ENCODE peak calls at places on chromosome 2, in ten cellular contexts. B, T, K, O, Y, Z, D, J, U and R are unnamed samples.

GRCh38 chr2:67895171-67895941 is 167.4 kb downstream of the C1D start:
- DNase-seq in Z (no peak), K (peak; percentile 77), B (no peak), U (no peak), J (peak; percentile 22), O (no peak), D (no peak), T (no peak), Y (peak; percentile 59), R (no peak)

GRCh38 chr2:176553685-176554106 is 284.5 kb downstream of the MTX2 start:
- DNase-seq in D (peak; percentile 48), J (peak; percentile 26), Z (peak; percentile 68), T (no peak), K (peak; percentile 63), U (peak; percentile 42), O (peak; percentile 57), Y (peak; percentile 80), B (peak; percentile 1), R (no peak)

GRCh38 chr2:239689985-239690384 is 289.2 kb upstream of the HDAC4 start:
- DNase-seq in J (no peak), B (no peak), U (no peak), K (no peak), Z (peak; percentile 4), D (no peak), T (no peak), Y (no peak), O (no peak), R (no peak)

GRCh38 chr2:168354499-168354898 is 101.6 kb upstream of the CERS6 start:
- DNase-seq in U (no peak), D (no peak), B (no peak), O (no peak), K (no peak), J (no peak), Y (no peak), T (no peak), Z (no peak), R (no peak)

GRCh38 chr2:220550995-220551702 is 923.7 kb downstream of the SLC4A3 start:
- DNase-seq in O (no peak), B (no peak), Z (no peak), K (no peak), D (no peak), J (no peak), U (no peak), Y (no peak), T (no peak), R (no peak)

GRCh38 chr2:188890755-188891154 is 83.4 kb upstream of the COL3A1 start:
- DNase-seq in K (no peak), O (no peak), B (no peak), U (no peak), T (no peak), J (no peak), Z (no peak), D (no peak), Y (no peak), R (no peak)

GRCh38 chr2:236971131-236971850 is 114.4 kb upstream of the COPS8 start:
- DNase-seq in B (no peak), T (no peak), O (no peak), U (no peak), J (no peak), D (no peak), K (no peak), Y (no peak), Z (no peak), R (no peak)

GRCh38 chr2:15939854-15940660 is at the start of gene MYCN:
- DNase-seq in T (no peak), Z (peak; percentile 80), D (peak; percentile 54), Y (no peak), B (no peak), K (peak; percentile 84), U (peak; percentile 36), O (no peak), J (peak; percentile 42), R (no peak)

GRCh38 chr2:128440087-128440665 is 121.5 kb upstream of the HS6ST1 start:
- DNase-seq in D (no peak), K (no peak), T (no peak), Y (no peak), B (no peak), U (no peak), O (no peak), Z (no peak), J (peak; percentile 3), R (no peak)

GRCh38 chr2:178152033-178152432 is 39.8 kb downstream of the RBM45 start:
- DNase-seq in K (no peak), D (no peak), T (no peak), Y (no peak), B (no peak), J (no peak), O (no peak), Z (no peak), U (no peak), R (no peak)

GRCh38 chr2:38690499-38691420 is 24.8 kb downstream of the GALM start:
- DNase-seq in T (no peak), U (no peak), D (peak; percentile 31), K (peak; percentile 77), O (peak; percentile 80), B (no peak), Z (peak; percentile 55), Y (peak; percentile 88), J (no peak), R (no peak)

GRCh38 chr2:61134141-61134540 is 27.8 kb upstream of the C2orf74 start:
- DNase-seq in B (no peak), J (no peak), U (no peak), Y (no peak), D (no peak), T (no peak), Z (no peak), K (no peak), O (no peak), R (no peak)

GRCh38 chr2:199147216-199147615 is 310.5 kb downstream of the SATB2 start:
- DNase-seq in T (no peak), Z (no peak), D (no peak), Y (no peak), O (peak; percentile 65), J (no peak), U (no peak), K (no peak), B (no peak), R (no peak)

GRCh38 chr2:58769494-58770239 is 528.5 kb upstream of the FANCL start:
- DNase-seq in T (no peak), J (no peak), B (no peak), Z (no peak), K (no peak), U (no peak), O (no peak), D (no peak), Y (no peak), R (no peak)

GRCh38 chr2:24050041-24050655 is 607 bp downstream of the FKBP1B start:
- DNase-seq in B (no peak), Z (peak; percentile 28), K (no peak), J (peak; percentile 46), U (no peak), D (peak; percentile 27), Y (no peak), T (no peak), O (no peak), R (no peak)

GRCh38 chr2:160209457-160209856 is 9.4 kb upstream of the ITGB6 start:
- DNase-seq in B (no peak), Y (peak; percentile 94), Z (no peak), T (no peak), D (no peak), U (no peak), J (no peak), K (peak; percentile 71), O (peak; percentile 78), R (no peak)

GRCh38 chr2:73028841-73029240 is 42.7 kb downstream of the SFXN5 start:
- DNase-seq in Y (no peak), T (no peak), J (no peak), U (no peak), Z (no peak), K (no peak), D (no peak), B (no peak), O (no peak), R (no peak)

GRCh38 chr2:104606056-104606455 is 247.9 kb upstream of the POU3F3 start:
- DNase-seq in Z (no peak), O (no peak), T (no peak), Y (no peak), K (no peak), B (no peak), J (no peak), D (no peak), U (no peak), R (no peak)

GRCh38 chr2:70357076-70358071 is 55.5 kb upstream of the FAM136A start:
- DNase-seq in B (no peak), K (no peak), U (no peak), T (no peak), J (no peak), Y (peak; percentile 46), O (peak; percentile 28), Z (no peak), D (no peak), R (no peak)

GRCh38 chr2:150610670-150611279 is 123.3 kb upstream of the RND3 start:
- DNase-seq in Z (peak; percentile 37), U (no peak), T (no peak), D (no peak), O (no peak), J (peak; percentile 35), B (no peak), Y (peak; percentile 70), K (no peak), R (no peak)

GRCh38 chr2:28452534-28453081 is 43.3 kb upstream of the PLB1 start:
- DNase-seq in O (no peak), U (peak; percentile 48), Z (peak; percentile 85), J (peak; percentile 85), T (peak; percentile 62), D (peak; percentile 89), Y (peak; percentile 57), B (peak; percentile 83), K (peak; percentile 60), R (peak; percentile 36)

GRCh38 chr2:12300019-12300602 is 416.6 kb upstream of the TRIB2 start:
- DNase-seq in T (no peak), O (no peak), Y (no peak), U (no peak), D (no peak), K (no peak), J (no peak), B (no peak), Z (no peak), R (no peak)

GRCh38 chr2:218465987-218466633 is 47.2 kb downstream of the VIL1 start:
- DNase-seq in Z (no peak), J (no peak), B (no peak), Y (peak; percentile 24), T (no peak), D (no peak), K (peak; percentile 16), U (no peak), O (peak; percentile 5), R (no peak)